ENCODE peak calls at places on chromosomes 7 and 10, in eight cellular contexts. R is ELF-1; J is activated CD8-positive, alpha-beta T cell treated with anti-CD3 and anti-CD28 coated beads, Interleukin-2, amount 10 ng/mL, durations not matched to agents 7 days and 5 days; K is DND-41; G is lung; C is activated naive CD8-positive, alpha-beta T cell treated with anti-CD3 and anti-CD28 coated beads, Interleukin-2, amount 50 U/mL, for 16 hours; P is epithelial cell of esophagus; N is renal cortical epithelial cell. U is an unnamed sample.
A peak's percentile ranks its signal among the peaks of the same experiment; 100 is the strongest.

GRCh38 chr10:97574374-97575100 is 2.0 kb downstream of the ANKRD2 start:
- DNase-seq in N (peak; percentile 99), J (no peak), R (peak; percentile 85), C (no peak), K (no peak), P (peak; percentile 95), G (peak; percentile 80), U (peak; percentile 99)

GRCh38 chr7:22654836-22655235 is 72.2 kb upstream of the IL6 start:
- DNase-seq in N (no peak), P (no peak), K (no peak), R (no peak), J (no peak), G (no peak), C (no peak), U (no peak)

GRCh38 chr7:157540020-157540419 is 203.2 kb downstream of the DNAJB6 start:
- DNase-seq in G (no peak), R (no peak), K (no peak), P (no peak), N (no peak), J (no peak), C (no peak), U (no peak)

GRCh38 chr7:112069879-112070321 is 136.3 kb downstream of the DOCK4 start:
- DNase-seq in C (no peak), K (no peak), G (no peak), P (peak; percentile 70), N (peak; percentile 72), R (no peak), J (no peak), U (no peak)

GRCh38 chr7:45663167-45663921 is 89.2 kb downstream of the ADCY1 start:
- DNase-seq in N (no peak), J (peak; percentile 45), P (peak; percentile 30), R (peak; percentile 72), G (peak; percentile 29), C (no peak), K (peak; percentile 32), U (peak; percentile 69)

GRCh38 chr10:98572594-98572993 is 125.9 kb upstream of the HPS1 start:
- DNase-seq in J (no peak), P (peak; percentile 59), N (no peak), K (no peak), G (no peak), R (no peak), C (no peak), U (no peak)

GRCh38 chr7:95794917-95795515 is 22.7 kb downstream of the DYNC1I1 start:
- DNase-seq in P (peak; percentile 59), J (no peak), K (peak; percentile 7), N (peak; percentile 42), G (no peak), C (no peak), R (peak; percentile 33), U (peak; percentile 76)

GRCh38 chr7:122199171-122199570 is 55.1 kb upstream of the AASS start:
- DNase-seq in N (peak; percentile 54), G (no peak), R (no peak), K (no peak), P (peak; percentile 70), C (no peak), J (no peak), U (peak; percentile 50)

GRCh38 chr10:54063514-54063913 is 737.5 kb downstream of the PCDH15 start:
- DNase-seq in K (no peak), N (no peak), J (no peak), G (no peak), P (no peak), R (no peak), C (no peak), U (peak; percentile 78)

GRCh38 chr7:100578246-100579183 is 4.8 kb upstream of the SAP25 start:
- DNase-seq in K (no peak), G (no peak), P (no peak), N (no peak), J (no peak), R (no peak), C (no peak), U (no peak)

GRCh38 chr7:99839560-99840011 is 11.8 kb downstream of the CYP3A43 start:
- DNase-seq in P (peak; percentile 89), G (no peak), C (no peak), R (peak; percentile 9), K (no peak), N (peak; percentile 40), J (no peak), U (peak; percentile 68)

GRCh38 chr7:116569737-116570136 is 44.9 kb downstream of the CAV1 start:
- DNase-seq in C (no peak), K (no peak), J (no peak), R (no peak), N (no peak), P (peak; percentile 95), G (no peak), U (no peak)

GRCh38 chr7:45643630-45644029 is 69.5 kb downstream of the ADCY1 start:
- DNase-seq in J (no peak), P (no peak), G (no peak), R (no peak), C (no peak), K (no peak), N (no peak), U (no peak)

GRCh38 chr10:120943542-120943941 is 92.4 kb downstream of the WDR11 start:
- DNase-seq in P (no peak), R (peak; percentile 57), N (no peak), G (no peak), J (no peak), C (no peak), K (no peak), U (no peak)

GRCh38 chr10:125084191-125085186 is 75.9 kb downstream of the CTBP2 start:
- DNase-seq in J (no peak), N (peak; percentile 96), G (peak; percentile 46), P (peak; percentile 93), C (no peak), K (no peak), R (peak; percentile 93), U (no peak)

GRCh38 chr7:32890553-32891045 is 961 bp downstream of the KBTBD2 start:
- DNase-seq in P (peak; percentile 76), J (peak; percentile 68), R (peak; percentile 39), G (peak; percentile 33), N (peak; percentile 68), K (peak; percentile 42), C (no peak), U (peak; percentile 82)

GRCh38 chr7:25847331-25848070 is 304.5 kb upstream of the NFE2L3 start:
- DNase-seq in N (peak; percentile 71), J (no peak), G (no peak), R (no peak), C (no peak), K (no peak), P (no peak), U (no peak)

GRCh38 chr7:41612386-41612785 is 90.5 kb downstream of the INHBA start:
- DNase-seq in G (no peak), J (no peak), N (no peak), P (no peak), R (no peak), K (no peak), C (no peak), U (no peak)

U was measured in DMS53.